ENCODE peak calls at places on chromosomes 11 and 22, in nine cellular contexts. V, P, Y, A, L, X, W, K and C are unnamed samples.

GRCh38 chr11:7353100-7353499 is 101.4 kb downstream of the SYT9 start:
- DNase-seq in V (no peak), P (peak), Y (peak), A (peak), L (peak), X (peak), W (peak), K (peak), C (no peak)

GRCh38 chr11:126357055-126357962 is 1.8 kb downstream of the ST3GAL4 start:
- DNase-seq in V (no peak), P (no peak), Y (no peak), A (no peak), L (no peak), X (no peak), W (no peak), K (peak), C (no peak)

GRCh38 chr22:38238519-38239051 is 34.2 kb downstream of the TMEM184B start:
- DNase-seq in V (no peak), P (no peak), Y (no peak), A (peak), L (no peak), X (no peak), W (no peak), K (peak), C (no peak)

GRCh38 chr11:68298659-68299516 is 13.5 kb upstream of the LRP5 start:
- DNase-seq in V (no peak), P (no peak), Y (no peak), A (no peak), L (no peak), X (peak), W (no peak), K (no peak), C (no peak)

GRCh38 chr22:49218142-49218541 is 609.5 kb downstream of the BRD1 start:
- DNase-seq in V (no peak), P (no peak), Y (no peak), A (no peak), L (no peak), X (no peak), W (no peak), K (no peak), C (no peak)

GRCh38 chr11:104570088-104570701 is 328.1 kb downstream of the CASP12 start:
- DNase-seq in V (no peak), P (no peak), Y (no peak), A (no peak), L (peak), X (no peak), W (peak), K (no peak), C (no peak)

GRCh38 chr22:36769541-36769940 is 6.4 kb downstream of the IFT27 start:
- DNase-seq in V (no peak), P (no peak), Y (no peak), A (no peak), L (no peak), X (no peak), W (no peak), K (no peak), C (no peak)

GRCh38 chr22:36829370-36830002 is 12.7 kb upstream of the PVALB start:
- DNase-seq in V (no peak), P (no peak), Y (no peak), A (no peak), L (no peak), X (no peak), W (no peak), K (no peak), C (no peak)

GRCh38 chr22:49093192-49093880 is 734.3 kb downstream of the BRD1 start:
- DNase-seq in V (no peak), P (no peak), Y (no peak), A (no peak), L (no peak), X (no peak), W (no peak), K (no peak), C (no peak)

GRCh38 chr11:70692131-70692530 is 293.8 kb downstream of the CTTN start:
- DNase-seq in V (no peak), P (no peak), Y (no peak), A (no peak), L (no peak), X (no peak), W (no peak), K (no peak), C (no peak)

GRCh38 chr11:119691020-119691666 is 37.9 kb downstream of the NECTIN1 start:
- DNase-seq in V (no peak), P (no peak), Y (no peak), A (no peak), L (no peak), X (no peak), W (no peak), K (no peak), C (no peak)

GRCh38 chr11:134132808-134133207 is 63.9 kb downstream of the JAM3 start:
- DNase-seq in V (no peak), P (no peak), Y (no peak), A (no peak), L (peak), X (peak), W (no peak), K (no peak), C (no peak)

GRCh38 chr11:1356007-1356435 is 33.7 kb upstream of the BRSK2 start:
- DNase-seq in V (no peak), P (no peak), Y (no peak), A (no peak), L (no peak), X (peak), W (no peak), K (no peak), C (no peak)

GRCh38 chr11:10709299-10710086 is 15.9 kb upstream of the IRAG1 start:
- DNase-seq in V (no peak), P (no peak), Y (no peak), A (no peak), L (no peak), X (no peak), W (no peak), K (no peak), C (no peak)

GRCh38 chr11:88596786-88597185 is 259.2 kb upstream of the CTSC start:
- DNase-seq in V (no peak), P (no peak), Y (no peak), A (no peak), L (no peak), X (no peak), W (no peak), K (no peak), C (no peak)

GRCh38 chr11:47923667-47924066 is 56.7 kb upstream of the PTPRJ start:
- DNase-seq in V (no peak), P (no peak), Y (peak), A (peak), L (peak), X (no peak), W (no peak), K (peak), C (no peak)

GRCh38 chr11:21622995-21623394 is 569.9 kb upstream of the ANO5 start:
- DNase-seq in V (no peak), P (no peak), Y (no peak), A (no peak), L (no peak), X (no peak), W (no peak), K (no peak), C (no peak)

GRCh38 chr11:112310414-112310813 is 49.8 kb upstream of the PLET1 start:
- DNase-seq in V (no peak), P (no peak), Y (no peak), A (no peak), L (no peak), X (no peak), W (no peak), K (no peak), C (no peak)